ENCODE peak calls at places on chromosome 5, in five cellular contexts. S is AG04450; Y is tibial artery; A is CD8-positive, alpha-beta T cell; E is fibroblast of lung. Q is an unnamed sample.
A peak's percentile ranks its signal among the peaks of the same experiment; 100 is the strongest.

GRCh38 chr5:150672237-150672883 is 11.3 kb downstream of the MYOZ3 start:
- DNase-seq in S (no peak), Y (peak; percentile 78), A (peak; percentile 22), E (no peak), Q (no peak)

GRCh38 chr5:58871648-58872242 is 288.9 kb downstream of the RAB3C start:
- DNase-seq in S (no peak), Y (no peak), A (no peak), E (peak; percentile 57), Q (no peak)

GRCh38 chr5:82183828-82184227 is 94.3 kb downstream of the RPS23 start:
- DNase-seq in S (no peak), Y (no peak), A (no peak), E (peak; percentile 56), Q (no peak)

GRCh38 chr5:119400248-119400647 is 44.4 kb downstream of the TNFAIP8 start:
- DNase-seq in S (no peak), Y (no peak), A (no peak), E (no peak), Q (no peak)

GRCh38 chr5:140785905-140786686 is at the start of gene PCDHA1:
- DNase-seq in S (no peak), Y (no peak), A (no peak), E (no peak), Q (no peak)

GRCh38 chr5:135920199-135920598 is 24.6 kb upstream of the IL9 start:
- DNase-seq in S (no peak), Y (no peak), A (no peak), E (no peak), Q (no peak)

GRCh38 chr5:134240421-134240962 is 14.6 kb upstream of the PPP2CA start:
- DNase-seq in S (peak; percentile 61), Y (no peak), A (no peak), E (peak; percentile 86), Q (peak; percentile 52)

GRCh38 chr5:52924458-52924857 is 64.7 kb upstream of the ITGA2 start:
- DNase-seq in S (no peak), Y (no peak), A (no peak), E (no peak), Q (no peak)

GRCh38 chr5:123089971-123090640 is 1.1 kb downstream of the PRDM6 start:
- DNase-seq in S (no peak), Y (no peak), A (no peak), E (no peak), Q (no peak)

GRCh38 chr5:150734579-150735384 is 24.0 kb downstream of the DCTN4 start:
- DNase-seq in S (no peak), Y (peak; percentile 71), A (no peak), E (no peak), Q (no peak)

GRCh38 chr5:149301744-149302380 is 30.2 kb downstream of the AFAP1L1 start:
- DNase-seq in S (peak; percentile 8), Y (no peak), A (no peak), E (no peak), Q (no peak)

GRCh38 chr5:76583163-76584047 is 39.8 kb downstream of the F2RL2 start:
- DNase-seq in S (no peak), Y (no peak), A (no peak), E (peak; percentile 56), Q (no peak)

GRCh38 chr5:116585227-116585626 is 10.6 kb upstream of the SEMA6A start:
- DNase-seq in S (no peak), Y (no peak), A (no peak), E (no peak), Q (no peak)

GRCh38 chr5:175797521-175798038 is 73.8 kb upstream of the CPLX2 start:
- DNase-seq in S (no peak), Y (no peak), A (no peak), E (no peak), Q (no peak)
- H3K4me3 ChIP-seq in S (no peak overlapping the region), Y (no peak overlapping the region), A (peak overlapping the region; percentile 16), E (no peak overlapping the region), Q (no peak overlapping the region)

GRCh38 chr5:38257236-38258036 is 923 bp upstream of the EGFLAM start:
- DNase-seq in S (no peak), Y (no peak), A (no peak), E (no peak), Q (no peak)

GRCh38 chr5:38258037-38258318 is 381 bp upstream of the EGFLAM start:
- DNase-seq in S (no peak), Y (no peak), A (no peak), E (no peak), Q (no peak)

GRCh38 chr5:38263983-38264382 is 5.6 kb downstream of the EGFLAM start:
- DNase-seq in S (no peak), Y (no peak), A (no peak), E (no peak), Q (no peak)

GRCh38 chr5:38258319-38259061 is at the start of gene EGFLAM:
- DNase-seq in S (no peak), Y (no peak), A (no peak), E (peak; percentile 1), Q (no peak)

GRCh38 chr5:38259062-38259857 is 901 bp downstream of the EGFLAM start:
- DNase-seq in S (no peak), Y (no peak), A (no peak), E (no peak), Q (no peak)
- H3K4me3 ChIP-seq in S (no peak overlapping the region), Y (peak overlapping the region; percentile 41), A (no peak overlapping the region), E (no peak overlapping the region), Q (peak overlapping the region; percentile 39)

GRCh38 chr5:176154821-176155220 is 83.4 kb upstream of the SIMC1 start:
- DNase-seq in S (no peak), Y (no peak), A (no peak), E (no peak), Q (no peak)

GRCh38 chr5:176157656-176158055 is 80.6 kb upstream of the SIMC1 start:
- DNase-seq in S (no peak), Y (no peak), A (no peak), E (no peak), Q (no peak)

GRCh38 chr5:176152933-176153317 is 85.3 kb upstream of the SIMC1 start:
- DNase-seq in S (no peak), Y (no peak), A (no peak), E (no peak), Q (no peak)

GRCh38 chr5:176153741-176154140 is 84.5 kb upstream of the SIMC1 start:
- DNase-seq in S (no peak), Y (no peak), A (no peak), E (no peak), Q (no peak)

GRCh38 chr5:176155882-176156497 is 82.2 kb upstream of the SIMC1 start:
- DNase-seq in S (no peak), Y (no peak), A (no peak), E (peak; percentile 33), Q (no peak)
- H3K4me3 ChIP-seq in S (no peak overlapping the region), Y (no peak overlapping the region), A (no peak overlapping the region), E (no peak overlapping the region), Q (no peak overlapping the region)

GRCh38 chr5:159971038-159971437 is 37.9 kb upstream of the TTC1 start:
- DNase-seq in S (no peak), Y (no peak), A (no peak), E (peak; percentile 59), Q (no peak)

GRCh38 chr5:159971931-159972461 is 36.9 kb upstream of the TTC1 start:
- DNase-seq in S (no peak), Y (no peak), A (no peak), E (no peak), Q (no peak)

GRCh38 chr5:159972538-159973362 is 36.2 kb upstream of the TTC1 start:
- DNase-seq in S (no peak), Y (no peak), A (no peak), E (no peak), Q (no peak)

GRCh38 chr5:159969966-159970365 is 39.0 kb upstream of the TTC1 start:
- DNase-seq in S (no peak), Y (no peak), A (no peak), E (no peak), Q (no peak)

GRCh38 chr5:159971514-159971913 is 37.4 kb upstream of the TTC1 start:
- DNase-seq in S (no peak), Y (no peak), A (no peak), E (no peak), Q (no peak)
- H3K4me3 ChIP-seq in S (no peak overlapping the region), Y (peak overlapping the region; percentile 47), A (no peak overlapping the region), E (no peak overlapping the region), Q (peak overlapping the region; percentile 21)

GRCh38 chr5:31106259-31106658 is 87.2 kb upstream of the CDH6 start:
- DNase-seq in S (no peak), Y (no peak), A (no peak), E (no peak), Q (peak; percentile 61)

GRCh38 chr5:31104775-31105174 is 88.7 kb upstream of the CDH6 start:
- DNase-seq in S (no peak), Y (no peak), A (no peak), E (no peak), Q (no peak)

DNA sequence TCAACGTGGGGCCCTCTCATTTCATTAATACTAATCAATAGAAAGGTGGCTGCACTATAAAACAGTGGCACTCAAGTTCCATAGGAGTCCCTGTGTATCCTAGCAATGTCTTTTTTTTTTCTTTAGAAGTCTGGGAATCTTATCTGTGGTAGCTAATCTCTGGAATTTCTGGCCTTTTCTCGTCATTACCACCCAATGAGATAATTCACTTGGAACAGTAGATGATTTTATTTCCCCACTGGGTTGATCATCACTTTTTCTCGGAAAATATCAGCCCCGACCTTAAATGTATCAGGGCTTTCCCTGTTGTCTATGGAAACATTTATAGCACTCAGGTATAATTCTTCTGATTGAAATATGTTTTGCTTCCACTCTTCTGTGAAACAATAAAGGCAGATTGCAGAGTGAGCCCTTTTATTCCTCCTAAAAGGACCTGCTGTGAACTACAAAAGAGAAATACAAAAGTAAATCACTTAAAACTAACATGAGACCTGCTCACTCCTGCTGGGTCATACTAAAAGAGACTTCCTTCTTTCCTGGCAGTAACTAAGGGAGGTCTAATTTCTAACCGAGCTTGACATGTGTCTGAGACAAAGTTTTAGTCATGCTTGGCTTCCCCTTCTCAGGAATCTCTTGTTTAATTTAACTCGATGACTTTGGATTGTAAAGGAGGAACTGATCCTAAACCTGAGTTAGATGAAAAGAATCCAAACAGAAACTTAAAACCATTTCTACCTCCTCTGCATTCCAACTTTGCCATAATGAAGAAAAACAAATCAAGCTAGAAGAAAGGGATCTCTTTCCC is 86.5 kb upstream of the CDH6 start:
- DNase-seq in S (peak; percentile 69), Y (no peak), A (no peak), E (peak; percentile 27), Q (peak; percentile 22)
- H3K4me3 ChIP-seq in S (no peak overlapping the region), Y (no peak overlapping the region), A (no peak overlapping the region), E (no peak overlapping the region), Q (no peak overlapping the region)

GRCh38 chr5:1387876-1388275 is 43.0 kb upstream of the CLPTM1L start:
- DNase-seq in S (no peak), Y (no peak), A (no peak), E (no peak), Q (no peak)
- H3K4me3 ChIP-seq in S (no peak overlapping the region), Y (no peak overlapping the region), A (no peak overlapping the region), E (no peak overlapping the region), Q (no peak overlapping the region)

GRCh38 chr5:109693535-109694152 is 3.9 kb downstream of the MAN2A1 start:
- DNase-seq in S (no peak), Y (no peak), A (no peak), E (peak; percentile 24), Q (no peak)
- H3K4me3 ChIP-seq in S (no peak overlapping the region), Y (peak overlapping the region; percentile 75), A (no peak overlapping the region), E (no peak overlapping the region), Q (no peak overlapping the region)

Q was measured in retinal pigment epithelial cell.